ENCODE peak calls at places on chromosomes 1 and 21, in five cellular contexts. K is prostate gland, R is dorsolateral prefrontal cortex, J is GM12865, V is neural crest cell. S is an unnamed sample.

GRCh38 chr1:61079898-61080336 is 2.4 kb upstream of the NFIA start:
- DNase-seq in K (peak; percentile 81), R (peak; percentile 69), J (no peak), V (peak; percentile 38), S (peak; percentile 79)

GRCh38 chr1:109768335-109768650 is 4.6 kb upstream of the EPS8L3 start:
- DNase-seq in K (no peak), R (no peak), J (no peak), V (no peak), S (no peak)

GRCh38 chr1:11059166-11059989 is 440 bp downstream of the SRM start:
- DNase-seq in K (no peak), R (no peak), J (peak; percentile 19), V (peak; percentile 26), S (no peak)

GRCh38 chr1:15001317-15001900 is 152.1 kb upstream of the TMEM51 start:
- DNase-seq in K (no peak), R (no peak), J (no peak), V (no peak), S (no peak)

GRCh38 chr1:242827538-242827937 is 303.0 kb upstream of the PLD5 start:
- DNase-seq in K (no peak), R (no peak), J (no peak), V (no peak), S (no peak)

GRCh38 chr1:15168479-15168878 is 14.9 kb downstream of the TMEM51 start:
- DNase-seq in K (no peak), R (no peak), J (peak; percentile 53), V (no peak), S (no peak)

GRCh38 chr1:1245178-1245839 is 1.2 kb downstream of the C1QTNF12 start:
- DNase-seq in K (no peak), R (no peak), J (no peak), V (no peak), S (no peak)

GRCh38 chr1:153623091-153623490 is 4.2 kb downstream of the S100A13 start:
- DNase-seq in K (no peak), R (no peak), J (no peak), V (no peak), S (no peak)

GRCh38 chr1:93255222-93256079 is 74.9 kb downstream of the CCDC18 start:
- DNase-seq in K (no peak), R (no peak), J (no peak), V (no peak), S (no peak)

GRCh38 chr1:21811875-21812305 is at the start of gene LDLRAD2:
- DNase-seq in K (no peak), R (no peak), J (no peak), V (no peak), S (no peak)

GRCh38 chr21:16589046-16589445 is 859.3 kb downstream of the USP25 start:
- DNase-seq in K (no peak), R (no peak), J (no peak), V (no peak), S (no peak)

GRCh38 chr1:197021716-197022115 is 44.4 kb downstream of the CFHR5 start:
- DNase-seq in K (no peak), R (no peak), J (no peak), V (no peak), S (no peak)

GRCh38 chr1:236603896-236604217 is 459 bp downstream of the HEATR1 start:
- DNase-seq in K (no peak), R (no peak), J (peak; percentile 24), V (no peak), S (no peak)

GRCh38 chr1:91604632-91605031 is 104.0 kb downstream of the CDC7 start:
- DNase-seq in K (no peak), R (no peak), J (no peak), V (no peak), S (no peak)

GRCh38 chr1:197783510-197783948 is 8.2 kb upstream of the DENND1B start:
- DNase-seq in K (peak; percentile 63), R (no peak), J (no peak), V (no peak), S (no peak)

GRCh38 chr1:180415985-180416633 is 86.3 kb downstream of the ACBD6 start:
- DNase-seq in K (no peak), R (no peak), J (peak; percentile 34), V (no peak), S (no peak)

GRCh38 chr1:234226106-234226818 is 147.0 kb upstream of the COA6 start:
- DNase-seq in K (no peak), R (no peak), J (peak; percentile 26), V (no peak), S (no peak)

GRCh38 chr1:202688401-202688800 is 21.9 kb downstream of the SYT2 start:
- DNase-seq in K (no peak), R (no peak), J (no peak), V (no peak), S (no peak)

DNA sequence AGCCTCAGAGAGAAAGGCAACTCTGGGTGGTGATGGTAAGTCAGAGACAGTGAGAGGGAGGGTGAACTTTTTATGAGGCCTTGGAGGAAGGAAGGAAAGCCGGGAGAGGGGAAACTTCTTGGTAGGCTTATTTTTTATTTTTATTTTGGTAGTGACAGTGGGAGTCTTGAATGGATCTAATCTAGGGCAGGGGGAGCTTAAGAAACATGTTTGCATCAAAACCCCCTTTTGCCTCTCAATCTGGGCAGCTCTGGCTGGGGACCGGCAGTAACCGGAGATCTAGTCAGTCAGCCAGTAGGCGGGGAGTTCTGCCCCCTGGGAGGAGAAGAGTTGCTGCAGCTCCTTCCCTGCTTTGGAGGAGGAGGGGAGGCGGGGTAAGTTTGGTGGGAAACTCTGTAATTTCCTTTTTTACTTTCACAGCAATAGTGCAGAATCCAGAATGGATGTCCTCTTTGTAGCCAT is at the start of gene C1orf54:
- DNase-seq in K (no peak), R (no peak), J (peak; percentile 67), V (no peak), S (no peak)
- TF ChIP-seq CTCF in K (no peak), R (no peak), J (no peak), V (no peak), S (no peak)

DNA sequence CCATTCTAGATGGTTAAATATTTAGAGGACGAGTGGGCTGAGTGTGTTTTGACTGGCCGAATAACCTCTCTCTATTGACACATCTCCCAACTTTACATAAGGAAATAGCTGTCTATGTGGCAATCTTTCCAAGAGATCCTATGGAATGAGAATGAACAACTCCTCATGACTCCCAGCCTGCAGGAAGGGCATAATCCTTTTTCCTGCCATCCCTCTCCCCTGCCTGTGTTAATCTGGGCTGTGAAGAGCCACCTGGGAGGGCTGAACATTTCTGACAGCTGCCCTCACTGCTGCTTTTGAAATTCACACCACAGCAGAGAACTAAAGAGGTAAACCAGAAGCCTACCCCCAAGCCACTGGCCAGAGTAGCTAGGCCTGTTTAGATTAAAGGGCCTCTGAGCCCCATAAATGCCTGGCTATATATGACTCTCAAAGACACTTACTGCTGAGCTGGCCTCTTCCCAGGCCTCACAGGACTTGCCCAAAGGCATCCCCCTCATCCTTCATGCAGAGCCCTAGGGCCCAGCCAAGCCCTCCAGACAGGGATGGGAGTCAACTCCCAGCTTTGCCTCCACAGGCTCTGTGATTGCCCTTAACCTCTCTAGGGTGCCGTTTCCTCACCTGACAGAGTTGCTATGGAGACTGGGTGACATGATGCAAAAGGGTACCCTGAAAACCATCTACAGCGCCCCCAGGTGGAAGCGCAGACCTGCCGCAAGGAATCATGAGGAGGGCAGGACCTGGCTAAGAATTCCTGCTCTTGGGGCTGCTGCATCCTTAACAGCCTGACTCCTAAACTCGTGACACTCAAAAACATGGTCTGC is 42.0 kb upstream of the LDLRAP1 start:
- DNase-seq in K (peak; percentile 47), R (no peak), J (no peak), V (no peak), S (no peak)
- TF ChIP-seq CTCF in K (no peak), R (no peak), J (peak; percentile 12), V (peak; percentile 20), S (no peak)

GRCh38 chr1:212595787-212596714 is 12.5 kb upstream of the ATF3 start:
- DNase-seq in K (peak; percentile 38), R (no peak), J (peak; percentile 89), V (no peak), S (peak; percentile 47)
- TF ChIP-seq CTCF in K (no peak), R (no peak), J (peak; percentile 38), V (peak; percentile 74), S (no peak)

DNA sequence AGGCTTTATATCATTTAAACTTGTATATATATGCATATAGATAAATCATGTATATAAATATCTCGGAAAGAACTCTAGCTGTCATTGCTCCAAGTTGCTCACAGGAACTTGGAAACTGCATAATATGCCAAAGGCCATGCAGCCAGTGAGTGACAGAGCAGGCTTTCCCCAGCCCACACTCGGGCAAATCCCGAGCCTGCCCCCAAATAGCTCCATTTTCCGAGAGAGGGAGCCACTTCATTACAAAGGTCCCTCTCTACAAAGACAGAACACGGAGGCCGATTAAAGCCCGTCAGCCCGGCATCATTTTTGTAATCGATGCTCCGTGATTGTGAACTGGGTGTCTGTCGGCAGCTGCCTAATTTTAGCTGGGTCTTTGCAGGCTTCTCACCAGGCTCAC is 663.8 kb downstream of the PTPRU start:
- DNase-seq in K (no peak), R (no peak), J (no peak), V (no peak), S (no peak)
- TF ChIP-seq CTCF in K (no peak), R (no peak), J (no peak), V (no peak), S (no peak)

DNA sequence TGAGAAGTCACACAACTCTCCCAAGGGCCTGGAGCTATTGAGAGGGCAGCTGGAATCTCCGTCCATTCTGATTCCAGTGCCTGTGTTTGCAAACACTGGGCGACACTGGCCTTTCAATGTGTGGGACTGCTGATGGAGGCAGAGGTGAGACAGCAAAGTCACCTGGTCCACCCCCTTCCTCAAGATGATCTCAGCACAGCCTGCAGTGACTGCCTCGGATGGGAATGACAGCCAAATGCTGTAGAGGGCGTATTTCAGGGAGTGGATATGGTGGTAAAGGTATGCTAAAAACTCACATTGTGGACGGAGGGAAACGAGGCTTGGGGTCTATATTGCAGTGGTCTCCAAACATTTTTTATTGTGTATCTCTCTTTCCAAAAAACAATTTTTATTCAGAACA is 15.5 kb upstream of the PGBD5 start:
- DNase-seq in K (no peak), R (no peak), J (no peak), V (no peak), S (no peak)
- TF ChIP-seq CTCF in K (no peak), R (no peak), J (no peak), V (no peak), S (no peak)

GRCh38 chr21:32278518-32279376 is at the start of gene MIS18A:
- DNase-seq in K (peak; percentile 91), R (peak; percentile 91), J (peak; percentile 96), V (peak; percentile 97), S (peak; percentile 95)
- TF ChIP-seq CTCF in K (no peak), R (peak; percentile 37), J (no peak), V (peak; percentile 19), S (no peak)

GRCh38 chr1:3455630-3456448 is 1.4 kb downstream of the ARHGEF16 start:
- DNase-seq in K (no peak), R (no peak), J (no peak), V (no peak), S (no peak)

GRCh38 chr1:3456449-3456963 is 2.0 kb downstream of the ARHGEF16 start:
- DNase-seq in K (no peak), R (no peak), J (no peak), V (no peak), S (no peak)

GRCh38 chr1:3457910-3458621 is 3.6 kb downstream of the ARHGEF16 start:
- DNase-seq in K (peak; percentile 52), R (no peak), J (no peak), V (no peak), S (no peak)

GRCh38 chr1:3459051-3459908 is 4.8 kb downstream of the ARHGEF16 start:
- DNase-seq in K (no peak), R (no peak), J (no peak), V (no peak), S (no peak)

GRCh38 chr1:3456964-3457909 is 2.8 kb downstream of the ARHGEF16 start:
- DNase-seq in K (no peak), R (no peak), J (no peak), V (no peak), S (no peak)
- TF ChIP-seq CTCF in K (no peak), R (no peak), J (no peak), V (no peak), S (no peak)